ENCODE peak calls at places on chromosomes 11 and 22, in five cellular contexts. R, I, V, K and Y are unnamed samples.
A peak's percentile ranks its signal among the peaks of the same experiment; 100 is the strongest.

GRCh38 chr22:48855013-48855412 is 972.7 kb downstream of the BRD1 start:
- DNase-seq in V (no peak), R (no peak), I (no peak), K (no peak), Y (no peak)

GRCh38 chr22:47006869-47007268 is 244.4 kb downstream of the TBC1D22A start:
- DNase-seq in I (no peak), R (no peak), K (no peak), V (no peak), Y (no peak)

GRCh38 chr11:64406221-64406946 is 47.4 kb downstream of the RPS6KA4 start:
- DNase-seq in K (no peak), R (peak; percentile 35), I (no peak), V (no peak), Y (no peak)

GRCh38 chr11:75204685-75205667 is 35.6 kb upstream of the TPBGL start:
- DNase-seq in V (peak; percentile 64), K (peak; percentile 97), I (peak; percentile 87), R (peak; percentile 80), Y (peak; percentile 55)

GRCh38 chr11:132551011-132551410 is 981.3 kb downstream of the OPCML start:
- DNase-seq in R (no peak), V (no peak), K (no peak), I (no peak), Y (no peak)

GRCh38 chr11:73950869-73951710 is at the start of gene DNAJB13:
- DNase-seq in K (peak; percentile 86), I (peak; percentile 68), R (peak; percentile 45), V (peak; percentile 38), Y (peak; percentile 41)

GRCh38 chr22:40491990-40492631 is 121.7 kb downstream of the SGSM3 start:
- DNase-seq in K (no peak), R (peak; percentile 72), I (no peak), V (no peak), Y (peak; percentile 37)

GRCh38 chr11:113436672-113437252 is 38.4 kb downstream of the DRD2 start:
- DNase-seq in K (no peak), I (no peak), R (no peak), V (no peak), Y (no peak)

GRCh38 chr11:64745523-64746328 is 1.8 kb upstream of the RASGRP2 start:
- DNase-seq in I (peak; percentile 71), R (peak; percentile 49), K (peak; percentile 89), V (no peak), Y (peak; percentile 47)

GRCh38 chr22:29726104-29726503 is 6.3 kb downstream of the CABP7 start:
- DNase-seq in V (no peak), I (no peak), R (no peak), K (no peak), Y (no peak)

GRCh38 chr11:95455228-95455627 is 224.2 kb upstream of the SESN3 start:
- DNase-seq in K (no peak), R (no peak), I (no peak), V (no peak), Y (no peak)

GRCh38 chr11:45913514-45913913 is 4.2 kb downstream of the PEX16 start:
- DNase-seq in K (no peak), R (no peak), I (no peak), V (no peak), Y (no peak)

GRCh38 chr11:5367461-5368074 is 16.0 kb upstream of the OR51M1 start:
- DNase-seq in I (no peak), V (no peak), R (peak; percentile 72), K (no peak), Y (peak; percentile 90)

GRCh38 chr11:63490551-63491239 is at the start of gene PLAAT5:
- DNase-seq in K (peak; percentile 73), I (no peak), V (no peak), R (peak; percentile 15), Y (no peak)

GRCh38 chr11:78377625-78378418 is 39.8 kb downstream of the GAB2 start:
- DNase-seq in K (no peak), V (no peak), I (no peak), R (no peak), Y (no peak)

GRCh38 chr22:21074092-21074715 is 28.5 kb downstream of the LRRC74B start:
- DNase-seq in V (peak; percentile 4), I (no peak), K (no peak), R (peak; percentile 50), Y (peak; percentile 77)

GRCh38 chr11:33135216-33135615 is 26.1 kb downstream of the CSTF3 start:
- DNase-seq in K (no peak), R (peak; percentile 91), I (peak; percentile 77), V (no peak), Y (peak; percentile 76)

GRCh38 chr11:59898652-59899051 is 20.1 kb downstream of the OOSP3 start:
- DNase-seq in I (no peak), V (no peak), K (no peak), R (no peak), Y (no peak)

GRCh38 chr22:47290706-47291430 is 528.4 kb downstream of the TBC1D22A start:
- DNase-seq in K (no peak), V (no peak), I (no peak), R (no peak), Y (no peak)

GRCh38 chr22:29609139-29609538 is 5.7 kb downstream of the NF2 start:
- DNase-seq in K (no peak), R (no peak), I (no peak), V (no peak), Y (no peak)

GRCh38 chr22:25281675-25282345 is 62.4 kb downstream of the CRYBB2 start:
- DNase-seq in I (no peak), R (no peak), K (peak; percentile 76), V (no peak), Y (no peak)

GRCh38 chr22:25282346-25282670 is 62.9 kb downstream of the CRYBB2 start:
- DNase-seq in I (no peak), R (no peak), K (no peak), V (no peak), Y (no peak)

GRCh38 chr22:25282671-25283561 is 63.5 kb downstream of the CRYBB2 start:
- DNase-seq in V (no peak), I (no peak), K (peak; percentile 78), R (no peak), Y (no peak)
- H3K27ac ChIP-seq in V (no peak overlapping the region), I (no peak overlapping the region), K (no peak overlapping the region), R (no peak overlapping the region), Y (no peak overlapping the region)

DNA sequence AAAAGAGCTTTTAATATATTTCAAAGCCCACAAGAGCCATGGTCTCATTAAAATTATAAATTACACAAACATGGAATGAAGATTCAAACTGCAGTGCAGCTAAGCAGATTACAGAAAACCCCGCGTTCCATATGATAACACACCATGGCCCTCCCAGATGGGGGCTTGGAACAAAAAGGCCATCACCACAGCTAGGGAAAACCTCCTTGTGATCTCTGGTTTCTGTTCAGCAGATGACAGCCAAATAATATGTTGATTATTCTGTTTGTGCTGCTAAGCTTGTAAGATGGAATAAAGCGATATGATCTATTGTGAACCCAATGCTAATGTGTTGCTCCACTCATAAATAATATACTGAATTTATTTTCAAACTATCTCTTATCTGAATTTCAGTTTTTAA is 28.5 kb downstream of the IMMP1L start:
- DNase-seq in K (no peak), I (peak; percentile 37), V (no peak), R (no peak), Y (no peak)
- H3K36me3 ChIP-seq in K (no peaks in the 10 kb centered on the region), I (no peaks in the 10 kb centered on the region), V (no peaks in the 10 kb centered on the region), R (no peaks in the 10 kb centered on the region), Y (no peaks in the 10 kb centered on the region)

DNA sequence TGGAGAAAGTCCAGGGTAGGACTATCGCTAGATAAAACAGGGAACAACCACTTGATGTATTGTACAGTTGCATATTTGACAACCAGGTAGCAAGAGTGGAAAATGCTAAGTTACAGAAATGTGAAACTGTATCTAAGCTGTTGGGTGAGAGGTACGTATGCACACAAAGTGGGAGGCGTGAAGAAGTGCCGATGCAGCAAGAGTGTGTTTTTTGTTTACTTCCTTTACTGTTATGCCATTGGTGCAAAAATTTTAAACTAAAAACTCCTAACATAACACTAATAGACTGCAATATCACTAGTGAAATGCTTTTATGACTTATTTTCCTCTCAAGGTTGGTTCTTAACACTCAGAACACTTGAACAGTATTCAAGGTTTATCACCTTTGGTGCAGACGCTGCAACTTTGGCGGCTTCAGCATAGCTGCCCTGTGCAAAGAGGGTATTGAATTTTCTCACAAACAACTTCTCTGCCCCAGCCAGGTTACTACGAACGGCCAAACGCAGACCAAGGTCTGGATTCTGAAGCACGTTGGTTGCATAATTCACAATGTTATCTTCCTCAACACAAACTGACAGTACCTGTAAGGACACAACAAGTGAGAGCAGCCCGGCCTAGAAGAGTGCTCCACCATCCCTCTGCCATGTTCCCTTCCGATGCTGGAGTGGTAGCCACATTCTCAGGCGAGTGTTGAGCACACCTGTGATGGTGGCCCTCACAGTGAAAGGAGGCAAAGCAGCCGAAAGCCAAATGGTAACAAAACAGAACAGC is 55.8 kb upstream of the SLC25A1 start:
- DNase-seq in V (no peak), K (no peak), R (no peak), I (no peak), Y (no peak)
- TF ChIP-seq EZH2 in V (no peak), K (no peak), R (no peak), I (no peak), Y (no peak)

GRCh38 chr22:45585946-45586540 is 83.4 kb downstream of the FBLN1 start:
- DNase-seq in K (no peak), V (no peak), R (no peak), I (no peak), Y (no peak)
- H3K27ac ChIP-seq in K (no peak overlapping the region), V (no peak overlapping the region), R (no peak overlapping the region), I (no peak overlapping the region), Y (no peak overlapping the region)

DNA sequence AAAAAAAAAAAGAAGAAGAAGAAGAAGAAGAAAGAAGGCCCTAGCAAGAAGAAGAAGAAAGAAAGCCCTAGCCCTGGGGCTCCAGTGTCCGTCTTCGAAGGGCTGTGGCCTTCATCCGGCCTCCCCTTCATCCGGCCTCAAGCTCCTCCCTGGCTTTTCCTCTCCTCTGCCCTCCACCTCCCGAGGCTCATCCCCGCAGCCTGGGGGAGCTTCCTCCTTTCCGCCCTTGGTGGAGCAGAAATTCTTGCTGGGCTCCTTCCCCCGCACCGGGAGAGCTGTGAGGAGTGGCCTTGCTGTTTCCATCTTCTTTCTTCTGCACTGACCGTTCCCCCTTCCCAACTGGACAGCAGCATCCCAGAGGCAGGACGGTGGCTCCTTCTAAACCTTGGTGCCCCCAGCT is 9.5 kb upstream of the LTO1 start:
- DNase-seq in V (no peak), R (no peak), K (no peak), I (no peak), Y (no peak)
- H3K36me3 ChIP-seq in V (no peaks in the 10 kb centered on the region), R (no peaks in the 10 kb centered on the region), K (no peaks in the 10 kb centered on the region), I (no peaks in the 10 kb centered on the region), Y (no peaks in the 10 kb centered on the region)

GRCh38 chr11:44315947-44316387 is 6.0 kb upstream of the ALX4 start:
- DNase-seq in K (no peak), V (no peak), I (peak; percentile 63), R (no peak), Y (no peak)
- TF ChIP-seq EZH2 in K (peak; percentile 97), V (no peak), I (no peak), R (no peak), Y (no peak)